ENCODE peak calls at places on chromosome 16, in four cellular contexts. One of them, this sample, is unnamed. For H3K9me3, the result is how much of the 10 kb centered on the place peaks cover.

GRCh38 chr16:15643453-15644305 is 725 bp upstream of the MARF1 start:
- DNase-seq in HCT116: peak
- DNase-seq in HepG2: peak
- DNase-seq in K562: no peak
- DNase-seq in this sample: peak

GRCh38 chr16:1113889-1114526 is 18.0 kb upstream of the C1QTNF8 start:
- DNase-seq in HCT116: no peak
- DNase-seq in HepG2: no peak
- DNase-seq in K562: no peak
- DNase-seq in this sample: no peak

GRCh38 chr16:27434141-27435051 is 32.4 kb downstream of the IL21R start:
- DNase-seq in HCT116: no peak
- DNase-seq in HepG2: no peak
- DNase-seq in K562: no peak
- DNase-seq in this sample: no peak

GRCh38 chr16:83899272-83899897 is 470 bp downstream of the MLYCD start:
- DNase-seq in HCT116: no peak
- DNase-seq in HepG2: no peak
- DNase-seq in K562: peak
- DNase-seq in this sample: no peak

GRCh38 chr16:61435356-61435755 is 600.9 kb downstream of the CDH8 start:
- DNase-seq in HCT116: no peak
- DNase-seq in HepG2: no peak
- DNase-seq in K562: no peak
- DNase-seq in this sample: no peak

GRCh38 chr16:57184890-57185445 is 871 bp downstream of the PSME3IP1 start:
- DNase-seq in HCT116: no peak
- DNase-seq in HepG2: no peak
- DNase-seq in K562: no peak
- DNase-seq in this sample: no peak

GRCh38 chr16:50580180-50580771 is 32.1 kb downstream of the NKD1 start:
- DNase-seq in HCT116: no peak
- DNase-seq in HepG2: no peak
- DNase-seq in K562: no peak
- DNase-seq in this sample: no peak

GRCh38 chr16:11379420-11379819 is 34.2 kb downstream of the RMI2 start:
- DNase-seq in HCT116: no peak
- DNase-seq in HepG2: no peak
- DNase-seq in K562: no peak
- DNase-seq in this sample: no peak

GRCh38 chr16:11405331-11406176 is 60.3 kb downstream of the RMI2 start:
- DNase-seq in HCT116: peak
- DNase-seq in HepG2: peak
- DNase-seq in K562: peak
- DNase-seq in this sample: peak

GRCh38 chr16:81716478-81717210 is 62.4 kb upstream of the PLCG2 start:
- DNase-seq in HCT116: no peak
- DNase-seq in HepG2: no peak
- DNase-seq in K562: no peak
- DNase-seq in this sample: no peak

GRCh38 chr16:23072084-23072599 is 77.1 kb downstream of the USP31 start:
- DNase-seq in HCT116: no peak
- DNase-seq in HepG2: no peak
- DNase-seq in K562: no peak
- DNase-seq in this sample: no peak

GRCh38 chr16:10253344-10253855 is 71.2 kb upstream of the GRIN2A start:
- DNase-seq in HCT116: no peak
- DNase-seq in HepG2: no peak
- DNase-seq in K562: no peak
- DNase-seq in this sample: no peak

GRCh38 chr16:3529175-3529574 is 28.4 kb downstream of the CLUAP1 start:
- DNase-seq in HCT116: no peak
- DNase-seq in HepG2: no peak
- DNase-seq in K562: no peak
- DNase-seq in this sample: no peak

GRCh38 chr16:3532741-3533140 is 31.9 kb downstream of the CLUAP1 start:
- DNase-seq in HCT116: no peak
- DNase-seq in HepG2: no peak
- DNase-seq in K562: no peak
- DNase-seq in this sample: no peak

GRCh38 chr16:3534126-3534525 is 33.3 kb downstream of the CLUAP1 start:
- DNase-seq in HCT116: no peak
- DNase-seq in HepG2: no peak
- DNase-seq in K562: no peak
- DNase-seq in this sample: no peak

GRCh38 chr16:3528406-3528805 is 27.6 kb downstream of the CLUAP1 start:
- DNase-seq in HCT116: no peak
- DNase-seq in HepG2: no peak
- DNase-seq in K562: no peak
- DNase-seq in this sample: no peak

DNA sequence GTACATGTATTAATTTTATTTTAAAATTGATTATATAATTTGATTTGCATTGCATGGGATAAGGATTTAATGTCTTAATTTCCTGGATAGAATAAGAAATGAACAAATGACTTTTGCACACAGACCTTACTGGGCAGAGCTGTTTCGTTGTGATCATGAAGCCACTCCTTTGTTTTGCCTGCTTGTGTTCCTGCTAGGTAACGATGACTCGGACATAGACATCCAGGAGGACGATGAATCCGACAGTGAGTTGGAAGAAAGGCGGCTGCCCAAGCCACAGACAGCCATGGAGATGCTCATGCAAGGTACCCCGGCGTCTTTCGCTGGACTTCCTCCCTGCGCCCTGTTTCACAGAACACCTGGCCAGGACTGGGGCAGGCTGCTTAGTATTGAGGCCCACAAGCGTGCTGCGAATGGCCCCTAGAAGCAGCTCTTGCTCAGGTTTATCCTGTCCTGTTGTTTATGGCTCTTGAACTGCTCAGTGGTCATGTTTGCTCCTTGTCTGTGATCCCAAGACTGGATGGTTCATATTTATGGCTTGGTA is 29.6 kb downstream of the CLUAP1 start:
- DNase-seq in HCT116: no peak
- DNase-seq in HepG2: no peak
- DNase-seq in K562: no peak
- DNase-seq in this sample: no peak
- TF ChIP-seq TCF7L2 in HCT116: no peak
- TF ChIP-seq TCF7L2 in HepG2: no peak
- TF ChIP-seq TCF7L2 in K562: no peak
- TF ChIP-seq TCF7L2 in this sample: no peak

DNA sequence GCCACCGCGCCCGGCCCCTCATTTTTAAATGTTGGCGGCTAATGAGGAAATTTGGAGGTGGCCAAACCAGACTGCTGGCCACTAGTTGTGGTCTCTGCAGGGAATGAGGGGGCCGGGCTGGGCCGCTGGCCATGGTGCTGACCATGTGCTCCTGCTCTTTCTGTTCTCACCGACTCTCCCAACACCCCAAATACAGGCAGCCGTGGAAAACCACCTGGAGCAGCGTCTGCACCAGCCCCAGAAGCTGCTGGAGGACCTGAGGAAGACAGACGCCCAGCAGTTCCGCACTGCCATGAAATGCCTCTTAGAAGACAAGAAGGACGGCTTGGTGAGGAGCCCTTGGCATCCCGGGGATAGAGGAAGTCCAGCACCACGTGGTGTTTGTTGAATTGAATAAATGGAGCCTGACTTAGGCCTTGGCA is 21.3 kb downstream of the OTOA start:
- DNase-seq in HCT116: no peak
- DNase-seq in HepG2: no peak
- DNase-seq in K562: peak
- DNase-seq in this sample: no peak
- H3K9me3 ChIP-seq in HCT116: under half
- H3K9me3 ChIP-seq in HepG2: under half
- H3K9me3 ChIP-seq in K562: under half
- H3K9me3 ChIP-seq in this sample: under half

GRCh38 chr16:4372578-4373355 is 1.1 kb downstream of the VASN start:
- DNase-seq in HCT116: no peak
- DNase-seq in HepG2: peak
- DNase-seq in K562: peak
- DNase-seq in this sample: no peak

GRCh38 chr16:4371481-4372314 is at the start of gene VASN:
- DNase-seq in HCT116: peak
- DNase-seq in HepG2: peak
- DNase-seq in K562: peak
- DNase-seq in this sample: no peak

GRCh38 chr16:4373909-4374742 is 2.5 kb downstream of the VASN start:
- DNase-seq in HCT116: no peak
- DNase-seq in HepG2: no peak
- DNase-seq in K562: peak
- DNase-seq in this sample: no peak

GRCh38 chr16:4372315-4372577 is 598 bp downstream of the VASN start:
- DNase-seq in HCT116: no peak
- DNase-seq in HepG2: no peak
- DNase-seq in K562: no peak
- DNase-seq in this sample: no peak

GRCh38 chr16:4373356-4373908 is 1.8 kb downstream of the VASN start:
- DNase-seq in HCT116: no peak
- DNase-seq in HepG2: no peak
- DNase-seq in K562: no peak
- DNase-seq in this sample: no peak
- TF ChIP-seq TCF7L2 in HCT116: no peak
- TF ChIP-seq TCF7L2 in HepG2: no peak
- TF ChIP-seq TCF7L2 in K562: no peak
- TF ChIP-seq TCF7L2 in this sample: no peak

DNA sequence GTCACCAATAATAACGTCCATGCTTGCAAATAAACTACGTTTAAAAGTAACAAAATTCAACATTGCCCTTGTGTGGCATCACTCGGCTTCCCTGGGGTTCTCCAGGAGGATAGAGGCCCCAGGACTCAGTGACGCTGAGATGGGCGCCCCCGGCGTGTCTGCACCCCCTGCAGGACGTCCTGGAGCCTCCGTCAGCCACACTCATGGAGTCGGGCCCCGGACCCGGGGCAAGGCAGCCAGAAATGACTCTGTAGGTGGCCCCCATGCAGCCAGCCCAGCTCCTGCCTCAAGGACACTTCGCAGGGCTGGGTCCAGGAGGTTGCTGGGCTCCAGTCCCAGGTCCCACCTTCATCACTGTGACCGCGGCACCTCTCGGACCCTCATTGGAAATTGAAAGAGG is 16.6 kb upstream of the ACSF3 start:
- DNase-seq in HCT116: no peak
- DNase-seq in HepG2: no peak
- DNase-seq in K562: no peak
- DNase-seq in this sample: no peak
- H3K9me3 ChIP-seq in HCT116: under half
- H3K9me3 ChIP-seq in HepG2: under half
- H3K9me3 ChIP-seq in K562: under half
- H3K9me3 ChIP-seq in this sample: under half

GRCh38 chr16:2514333-2515179 is 804 bp downstream of the ATP6V0C start:
- DNase-seq in HCT116: no peak
- DNase-seq in HepG2: no peak
- DNase-seq in K562: peak
- DNase-seq in this sample: no peak
- TF ChIP-seq TCF7L2 in HCT116: no peak
- TF ChIP-seq TCF7L2 in HepG2: no peak
- TF ChIP-seq TCF7L2 in K562: no peak
- TF ChIP-seq TCF7L2 in this sample: no peak

DNA sequence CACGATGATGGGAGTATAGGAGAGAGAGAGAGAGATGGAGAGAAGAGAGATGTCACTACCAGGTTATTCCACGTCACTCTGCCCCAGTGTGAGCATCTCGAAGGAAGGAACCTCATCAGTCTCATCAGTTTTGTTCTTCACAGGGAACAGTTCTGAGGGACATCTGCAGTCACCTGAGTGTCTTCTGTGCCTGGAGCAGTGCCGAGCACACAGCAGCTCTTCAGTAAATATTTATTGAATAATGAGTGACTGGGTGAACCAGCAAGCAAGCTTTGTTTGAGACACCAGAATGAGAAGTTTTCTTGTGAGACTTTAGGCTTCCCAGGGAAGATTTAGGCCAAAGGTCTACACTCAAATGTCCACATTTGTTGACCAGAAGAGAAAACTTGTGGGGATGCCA is 142.4 kb upstream of the IRX3 start:
- DNase-seq in HCT116: no peak
- DNase-seq in HepG2: no peak
- DNase-seq in K562: no peak
- DNase-seq in this sample: no peak
- H3K9me3 ChIP-seq in HCT116: under half
- H3K9me3 ChIP-seq in HepG2: under half
- H3K9me3 ChIP-seq in K562: under half
- H3K9me3 ChIP-seq in this sample: under half

GRCh38 chr16:86512301-86512859 is 2.1 kb downstream of the FOXF1 start:
- DNase-seq in HCT116: no peak
- DNase-seq in HepG2: no peak
- DNase-seq in K562: no peak
- DNase-seq in this sample: no peak
- TF ChIP-seq TCF7L2 in HCT116: no peak
- TF ChIP-seq TCF7L2 in HepG2: no peak
- TF ChIP-seq TCF7L2 in K562: no peak
- TF ChIP-seq TCF7L2 in this sample: no peak

DNA sequence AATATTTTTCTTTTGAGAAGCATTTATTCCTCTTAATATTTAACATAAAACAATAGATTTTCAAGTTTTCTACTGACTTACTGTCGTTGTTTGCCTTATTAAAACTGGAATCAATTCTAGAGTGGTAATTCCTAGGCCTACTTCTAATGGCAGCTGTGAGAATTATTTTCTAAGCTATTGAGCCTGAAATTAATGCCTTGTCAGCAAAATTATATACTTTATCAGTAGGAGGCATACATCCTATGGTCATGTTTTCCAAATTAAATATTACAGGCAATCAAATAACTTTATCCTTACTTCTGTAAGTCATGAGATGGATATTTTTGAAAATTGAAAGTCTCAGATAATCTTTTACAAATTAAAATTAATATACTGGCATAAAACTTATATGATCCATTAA is 239.1 kb upstream of the CNTNAP4 start:
- DNase-seq in HCT116: no peak
- DNase-seq in HepG2: no peak
- DNase-seq in K562: no peak
- DNase-seq in this sample: no peak
- H3K9me3 ChIP-seq in HCT116: under half
- H3K9me3 ChIP-seq in HepG2: under half
- H3K9me3 ChIP-seq in K562: under half
- H3K9me3 ChIP-seq in this sample: under half

DNA sequence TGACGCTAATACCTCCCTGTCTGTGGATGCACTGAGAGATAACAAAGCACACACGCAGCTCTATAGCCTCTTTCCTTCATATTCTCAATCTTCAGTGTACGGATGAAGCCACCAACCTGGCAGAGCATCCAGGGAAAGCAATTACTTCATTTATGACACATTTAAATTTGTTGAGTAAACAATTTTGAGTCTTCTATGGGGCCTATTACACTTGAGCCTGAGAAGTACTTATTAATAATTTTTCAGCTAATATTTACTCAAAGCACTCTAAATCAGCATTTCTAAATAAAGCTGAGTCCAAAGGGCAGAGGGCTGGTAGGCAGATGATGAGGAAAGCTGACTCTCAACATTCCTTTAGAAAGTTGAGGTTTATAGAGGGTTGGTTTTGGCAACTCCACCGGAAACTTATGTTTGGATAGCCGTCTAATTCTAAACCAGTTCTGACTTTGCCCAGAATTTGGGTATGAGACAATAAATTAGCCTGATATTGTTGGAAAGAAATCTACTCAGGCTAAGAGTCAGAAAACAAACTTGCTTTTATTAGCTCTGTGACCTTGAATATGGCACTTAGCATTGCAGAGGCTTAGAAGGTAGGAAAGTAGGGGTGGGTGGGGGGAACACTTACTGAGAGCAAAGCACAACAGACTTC is 643.5 kb downstream of the CDH11 start:
- DNase-seq in HCT116: no peak
- DNase-seq in HepG2: peak
- DNase-seq in K562: no peak
- DNase-seq in this sample: no peak
- TF ChIP-seq TCF7L2 in HCT116: no peak
- TF ChIP-seq TCF7L2 in HepG2: no peak
- TF ChIP-seq TCF7L2 in K562: no peak
- TF ChIP-seq TCF7L2 in this sample: no peak

This sample was measured in Panc1.